ENCODE peak calls at places on chromosome 11, in six cellular contexts. One of them, this sample, is unnamed.

GRCh38 chr11:76806608-76807205 is 23.6 kb downstream of the TSKU start:
- DNase-seq in stimulated activated CD4-positive, alpha-beta T cell treated with anti-CD3 and anti-CD28 coated beads, Interleukin-4, amount 100 ng/mL, for 48 hours: no peak
- DNase-seq in stromal cell of bone marrow: no peak
- DNase-seq in AG09309: no peak
- DNase-seq in type B pancreatic cell: peak
- DNase-seq in non-pigmented ciliary epithelial cell: no peak
- DNase-seq in this sample: no peak

GRCh38 chr11:47433991-47434786 is 8.0 kb upstream of the PSMC3 start:
- DNase-seq in stimulated activated CD4-positive, alpha-beta T cell treated with anti-CD3 and anti-CD28 coated beads, Interleukin-4, amount 100 ng/mL, for 48 hours: no peak
- DNase-seq in stromal cell of bone marrow: peak
- DNase-seq in AG09309: peak
- DNase-seq in type B pancreatic cell: no peak
- DNase-seq in non-pigmented ciliary epithelial cell: no peak
- DNase-seq in this sample: no peak

GRCh38 chr11:66321606-66322005 is 4.8 kb upstream of the CD248 start:
- DNase-seq in stimulated activated CD4-positive, alpha-beta T cell treated with anti-CD3 and anti-CD28 coated beads, Interleukin-4, amount 100 ng/mL, for 48 hours: no peak
- DNase-seq in stromal cell of bone marrow: no peak
- DNase-seq in AG09309: no peak
- DNase-seq in type B pancreatic cell: no peak
- DNase-seq in non-pigmented ciliary epithelial cell: no peak
- DNase-seq in this sample: no peak

GRCh38 chr11:72617080-72617744 is 57.0 kb downstream of the PDE2A start:
- DNase-seq in stimulated activated CD4-positive, alpha-beta T cell treated with anti-CD3 and anti-CD28 coated beads, Interleukin-4, amount 100 ng/mL, for 48 hours: no peak
- DNase-seq in stromal cell of bone marrow: peak
- DNase-seq in AG09309: no peak
- DNase-seq in type B pancreatic cell: no peak
- DNase-seq in non-pigmented ciliary epithelial cell: no peak
- DNase-seq in this sample: no peak

GRCh38 chr11:12653729-12654128 is 20.5 kb upstream of the TEAD1 start:
- DNase-seq in stimulated activated CD4-positive, alpha-beta T cell treated with anti-CD3 and anti-CD28 coated beads, Interleukin-4, amount 100 ng/mL, for 48 hours: no peak
- DNase-seq in stromal cell of bone marrow: no peak
- DNase-seq in AG09309: no peak
- DNase-seq in type B pancreatic cell: no peak
- DNase-seq in non-pigmented ciliary epithelial cell: no peak
- DNase-seq in this sample: no peak

GRCh38 chr11:71342951-71343827 is 90.8 kb upstream of the SHANK2 start:
- DNase-seq in stimulated activated CD4-positive, alpha-beta T cell treated with anti-CD3 and anti-CD28 coated beads, Interleukin-4, amount 100 ng/mL, for 48 hours: peak
- DNase-seq in stromal cell of bone marrow: no peak
- DNase-seq in AG09309: no peak
- DNase-seq in type B pancreatic cell: no peak
- DNase-seq in non-pigmented ciliary epithelial cell: no peak
- DNase-seq in this sample: no peak

GRCh38 chr11:27557223-27557622 is 50.7 kb upstream of the LIN7C start:
- DNase-seq in stimulated activated CD4-positive, alpha-beta T cell treated with anti-CD3 and anti-CD28 coated beads, Interleukin-4, amount 100 ng/mL, for 48 hours: no peak
- DNase-seq in stromal cell of bone marrow: no peak
- DNase-seq in AG09309: no peak
- DNase-seq in type B pancreatic cell: no peak
- DNase-seq in non-pigmented ciliary epithelial cell: no peak
- DNase-seq in this sample: no peak

GRCh38 chr11:67117176-67117575 is 1.9 kb upstream of the KDM2A start:
- DNase-seq in stimulated activated CD4-positive, alpha-beta T cell treated with anti-CD3 and anti-CD28 coated beads, Interleukin-4, amount 100 ng/mL, for 48 hours: no peak
- DNase-seq in stromal cell of bone marrow: no peak
- DNase-seq in AG09309: no peak
- DNase-seq in type B pancreatic cell: no peak
- DNase-seq in non-pigmented ciliary epithelial cell: no peak
- DNase-seq in this sample: no peak

GRCh38 chr11:18312663-18313420 is 9.1 kb downstream of the HPS5 start:
- DNase-seq in stimulated activated CD4-positive, alpha-beta T cell treated with anti-CD3 and anti-CD28 coated beads, Interleukin-4, amount 100 ng/mL, for 48 hours: no peak
- DNase-seq in stromal cell of bone marrow: peak
- DNase-seq in AG09309: peak
- DNase-seq in type B pancreatic cell: no peak
- DNase-seq in non-pigmented ciliary epithelial cell: peak
- DNase-seq in this sample: peak

GRCh38 chr11:93997741-93998140 is 23.4 kb upstream of the HEPHL1 start:
- DNase-seq in stimulated activated CD4-positive, alpha-beta T cell treated with anti-CD3 and anti-CD28 coated beads, Interleukin-4, amount 100 ng/mL, for 48 hours: no peak
- DNase-seq in stromal cell of bone marrow: no peak
- DNase-seq in AG09309: no peak
- DNase-seq in type B pancreatic cell: no peak
- DNase-seq in non-pigmented ciliary epithelial cell: no peak
- DNase-seq in this sample: no peak

GRCh38 chr11:6328321-6328720 is 8.0 kb upstream of the CAVIN3 start:
- DNase-seq in stimulated activated CD4-positive, alpha-beta T cell treated with anti-CD3 and anti-CD28 coated beads, Interleukin-4, amount 100 ng/mL, for 48 hours: no peak
- DNase-seq in stromal cell of bone marrow: no peak
- DNase-seq in AG09309: no peak
- DNase-seq in type B pancreatic cell: no peak
- DNase-seq in non-pigmented ciliary epithelial cell: no peak
- DNase-seq in this sample: no peak

GRCh38 chr11:71255323-71255722 is 2.9 kb upstream of the SHANK2 start:
- DNase-seq in stimulated activated CD4-positive, alpha-beta T cell treated with anti-CD3 and anti-CD28 coated beads, Interleukin-4, amount 100 ng/mL, for 48 hours: no peak
- DNase-seq in stromal cell of bone marrow: no peak
- DNase-seq in AG09309: no peak
- DNase-seq in type B pancreatic cell: no peak
- DNase-seq in non-pigmented ciliary epithelial cell: no peak
- DNase-seq in this sample: no peak

GRCh38 chr11:134014502-134014901 is 54.4 kb upstream of the JAM3 start:
- DNase-seq in stimulated activated CD4-positive, alpha-beta T cell treated with anti-CD3 and anti-CD28 coated beads, Interleukin-4, amount 100 ng/mL, for 48 hours: no peak
- DNase-seq in stromal cell of bone marrow: no peak
- DNase-seq in AG09309: no peak
- DNase-seq in type B pancreatic cell: no peak
- DNase-seq in non-pigmented ciliary epithelial cell: no peak
- DNase-seq in this sample: no peak

GRCh38 chr11:126484266-126484665 is 128.8 kb downstream of the ST3GAL4 start:
- DNase-seq in stimulated activated CD4-positive, alpha-beta T cell treated with anti-CD3 and anti-CD28 coated beads, Interleukin-4, amount 100 ng/mL, for 48 hours: no peak
- DNase-seq in stromal cell of bone marrow: peak
- DNase-seq in AG09309: peak
- DNase-seq in type B pancreatic cell: no peak
- DNase-seq in non-pigmented ciliary epithelial cell: peak
- DNase-seq in this sample: no peak

GRCh38 chr11:65293909-65294381 is 20.7 kb upstream of the CDC42EP2 start:
- DNase-seq in stimulated activated CD4-positive, alpha-beta T cell treated with anti-CD3 and anti-CD28 coated beads, Interleukin-4, amount 100 ng/mL, for 48 hours: no peak
- DNase-seq in stromal cell of bone marrow: no peak
- DNase-seq in AG09309: no peak
- DNase-seq in type B pancreatic cell: no peak
- DNase-seq in non-pigmented ciliary epithelial cell: no peak
- DNase-seq in this sample: no peak

GRCh38 chr11:130592056-130592455 is 143.6 kb downstream of the ADAMTS15 start:
- DNase-seq in stimulated activated CD4-positive, alpha-beta T cell treated with anti-CD3 and anti-CD28 coated beads, Interleukin-4, amount 100 ng/mL, for 48 hours: no peak
- DNase-seq in stromal cell of bone marrow: no peak
- DNase-seq in AG09309: no peak
- DNase-seq in type B pancreatic cell: no peak
- DNase-seq in non-pigmented ciliary epithelial cell: no peak
- DNase-seq in this sample: no peak

GRCh38 chr11:61171907-61172306 is 10.7 kb upstream of the VPS37C start:
- DNase-seq in stimulated activated CD4-positive, alpha-beta T cell treated with anti-CD3 and anti-CD28 coated beads, Interleukin-4, amount 100 ng/mL, for 48 hours: no peak
- DNase-seq in stromal cell of bone marrow: no peak
- DNase-seq in AG09309: no peak
- DNase-seq in type B pancreatic cell: no peak
- DNase-seq in non-pigmented ciliary epithelial cell: no peak
- DNase-seq in this sample: no peak

GRCh38 chr11:63564056-63564784 is 1.0 kb upstream of the PLAAT2 start:
- DNase-seq in stimulated activated CD4-positive, alpha-beta T cell treated with anti-CD3 and anti-CD28 coated beads, Interleukin-4, amount 100 ng/mL, for 48 hours: peak
- DNase-seq in stromal cell of bone marrow: no peak
- DNase-seq in AG09309: no peak
- DNase-seq in type B pancreatic cell: no peak
- DNase-seq in non-pigmented ciliary epithelial cell: no peak
- DNase-seq in this sample: no peak

GRCh38 chr11:90423378-90423777 is 200.5 kb upstream of the CHORDC1 start:
- DNase-seq in stimulated activated CD4-positive, alpha-beta T cell treated with anti-CD3 and anti-CD28 coated beads, Interleukin-4, amount 100 ng/mL, for 48 hours: no peak
- DNase-seq in stromal cell of bone marrow: no peak
- DNase-seq in AG09309: no peak
- DNase-seq in type B pancreatic cell: no peak
- DNase-seq in non-pigmented ciliary epithelial cell: no peak
- DNase-seq in this sample: no peak

GRCh38 chr11:40602866-40603578 is 856.4 kb downstream of the LRRC4C start:
- DNase-seq in stimulated activated CD4-positive, alpha-beta T cell treated with anti-CD3 and anti-CD28 coated beads, Interleukin-4, amount 100 ng/mL, for 48 hours: no peak
- DNase-seq in stromal cell of bone marrow: no peak
- DNase-seq in AG09309: no peak
- DNase-seq in type B pancreatic cell: no peak
- DNase-seq in non-pigmented ciliary epithelial cell: no peak
- DNase-seq in this sample: no peak

GRCh38 chr11:31882951-31883392 is 71.8 kb upstream of the PAX6 start:
- DNase-seq in stimulated activated CD4-positive, alpha-beta T cell treated with anti-CD3 and anti-CD28 coated beads, Interleukin-4, amount 100 ng/mL, for 48 hours: no peak
- DNase-seq in stromal cell of bone marrow: no peak
- DNase-seq in AG09309: no peak
- DNase-seq in type B pancreatic cell: no peak
- DNase-seq in non-pigmented ciliary epithelial cell: no peak
- DNase-seq in this sample: no peak

GRCh38 chr11:35005156-35005780 is 88.8 kb downstream of the PDHX start:
- DNase-seq in stimulated activated CD4-positive, alpha-beta T cell treated with anti-CD3 and anti-CD28 coated beads, Interleukin-4, amount 100 ng/mL, for 48 hours: no peak
- DNase-seq in stromal cell of bone marrow: no peak
- DNase-seq in AG09309: no peak
- DNase-seq in type B pancreatic cell: no peak
- DNase-seq in non-pigmented ciliary epithelial cell: no peak
- DNase-seq in this sample: no peak

This sample was measured in fibroblast of the conjunctiva.